ENCODE peak calls at places on chromosomes 11 and 22, in four cellular contexts. One of them, this sample, is unnamed.

GRCh38 chr11:125086633-125087296 is 23.7 kb downstream of the SLC37A2 start:
- DNase-seq in body of pancreas: no peak
- DNase-seq in heart left ventricle: no peak
- DNase-seq in breast epithelium: no peak
- DNase-seq in this sample: no peak

GRCh38 chr22:49303781-49304461 is 523.8 kb downstream of the BRD1 start:
- DNase-seq in body of pancreas: peak; percentile 5
- DNase-seq in heart left ventricle: peak; percentile 8
- DNase-seq in breast epithelium: peak; percentile 49
- DNase-seq in this sample: peak; percentile 66

GRCh38 chr22:47200273-47201051 is 438.0 kb downstream of the TBC1D22A start:
- DNase-seq in breast epithelium: no peak
- DNase-seq in heart left ventricle: no peak
- DNase-seq in body of pancreas: peak; percentile 29
- DNase-seq in this sample: peak; percentile 89

GRCh38 chr22:41290262-41291221 is 4.6 kb upstream of the RANGAP1 start:
- DNase-seq in breast epithelium: no peak
- DNase-seq in body of pancreas: peak; percentile 24
- DNase-seq in heart left ventricle: no peak
- DNase-seq in this sample: no peak

GRCh38 chr11:125300791-125301218 is 136.3 kb downstream of the PKNOX2 start:
- DNase-seq in breast epithelium: no peak
- DNase-seq in heart left ventricle: no peak
- DNase-seq in body of pancreas: no peak
- DNase-seq in this sample: no peak

GRCh38 chr11:110303414-110303826 is 7.0 kb upstream of the RDX start:
- DNase-seq in breast epithelium: no peak
- DNase-seq in body of pancreas: no peak
- DNase-seq in heart left ventricle: no peak
- DNase-seq in this sample: no peak

GRCh38 chr11:17171342-17171741 is 36.4 kb downstream of the PIK3C2A start:
- DNase-seq in body of pancreas: no peak
- DNase-seq in breast epithelium: no peak
- DNase-seq in heart left ventricle: no peak
- DNase-seq in this sample: no peak

GRCh38 chr11:2424811-2425495 is 19.4 kb downstream of the TRPM5 start:
- DNase-seq in breast epithelium: no peak
- DNase-seq in body of pancreas: no peak
- DNase-seq in heart left ventricle: no peak
- DNase-seq in this sample: no peak

GRCh38 chr11:63839508-63840355 is 822 bp downstream of the MARK2 start:
- DNase-seq in heart left ventricle: peak; percentile 38
- DNase-seq in breast epithelium: peak; percentile 65
- DNase-seq in body of pancreas: peak; percentile 56
- DNase-seq in this sample: no peak

GRCh38 chr22:45286854-45287551 is 2.3 kb downstream of the UPK3A start:
- DNase-seq in body of pancreas: no peak
- DNase-seq in breast epithelium: no peak
- DNase-seq in heart left ventricle: no peak
- DNase-seq in this sample: no peak

GRCh38 chr22:30305519-30305905 is 16.2 kb upstream of the CASTOR1 start:
- DNase-seq in heart left ventricle: peak; percentile 72
- DNase-seq in body of pancreas: no peak
- DNase-seq in breast epithelium: no peak
- DNase-seq in this sample: no peak

GRCh38 chr22:48380016-48380665 is 1447.5 kb downstream of the BRD1 start:
- DNase-seq in breast epithelium: peak; percentile 15
- DNase-seq in body of pancreas: peak; percentile 0
- DNase-seq in heart left ventricle: no peak
- DNase-seq in this sample: no peak

GRCh38 chr11:94574193-94574961 is 7.2 kb downstream of the PIWIL4 start:
- DNase-seq in heart left ventricle: no peak
- DNase-seq in breast epithelium: no peak
- DNase-seq in body of pancreas: no peak
- DNase-seq in this sample: no peak

GRCh38 chr11:3146612-3147256 is 18.4 kb downstream of the OSBPL5 start:
- DNase-seq in breast epithelium: no peak
- DNase-seq in heart left ventricle: no peak
- DNase-seq in body of pancreas: no peak
- DNase-seq in this sample: no peak

GRCh38 chr22:31144223-31144622 is 3.9 kb upstream of the PLA2G3 start:
- DNase-seq in breast epithelium: peak; percentile 5
- DNase-seq in body of pancreas: no peak
- DNase-seq in heart left ventricle: no peak
- DNase-seq in this sample: no peak

GRCh38 chr11:3178349-3178748 is 13.2 kb upstream of the OSBPL5 start:
- DNase-seq in breast epithelium: no peak
- DNase-seq in heart left ventricle: no peak
- DNase-seq in body of pancreas: no peak
- DNase-seq in this sample: no peak

GRCh38 chr11:44388828-44389645 is 79.1 kb upstream of the ALX4 start:
- DNase-seq in body of pancreas: no peak
- DNase-seq in heart left ventricle: no peak
- DNase-seq in breast epithelium: no peak
- DNase-seq in this sample: no peak

GRCh38 chr11:47850337-47850736 is 2.2 kb upstream of the NUP160 start:
- DNase-seq in breast epithelium: no peak
- DNase-seq in heart left ventricle: no peak
- DNase-seq in body of pancreas: no peak
- DNase-seq in this sample: no peak

GRCh38 chr11:64745523-64746328 is 1.8 kb upstream of the RASGRP2 start:
- DNase-seq in heart left ventricle: peak; percentile 94
- DNase-seq in body of pancreas: no peak
- DNase-seq in breast epithelium: peak; percentile 69
- DNase-seq in this sample: peak; percentile 97

GRCh38 chr22:23529166-23530103 is 50.7 kb downstream of the IGLL1 start:
- DNase-seq in heart left ventricle: no peak
- DNase-seq in breast epithelium: no peak
- DNase-seq in body of pancreas: no peak
- DNase-seq in this sample: no peak

GRCh38 chr22:22865311-22866072 is 22.1 kb upstream of the IGLL5 start:
- DNase-seq in breast epithelium: no peak
- DNase-seq in heart left ventricle: no peak
- DNase-seq in body of pancreas: no peak
- DNase-seq in this sample: peak; percentile 79

GRCh38 chr22:36282078-36282831 is 29.3 kb downstream of the APOL1 start:
- DNase-seq in heart left ventricle: no peak
- DNase-seq in body of pancreas: no peak
- DNase-seq in breast epithelium: no peak
- DNase-seq in this sample: no peak

GRCh38 chr11:121321614-121322243 is 29.2 kb downstream of the SC5D start:
- DNase-seq in body of pancreas: no peak
- DNase-seq in breast epithelium: no peak
- DNase-seq in heart left ventricle: no peak
- DNase-seq in this sample: no peak

GRCh38 chr11:70944141-70944540 is 308.2 kb downstream of the SHANK2 start:
- DNase-seq in breast epithelium: no peak
- DNase-seq in body of pancreas: no peak
- DNase-seq in heart left ventricle: no peak
- DNase-seq in this sample: no peak

GRCh38 chr11:70948416-70948815 is 304.0 kb downstream of the SHANK2 start:
- DNase-seq in heart left ventricle: no peak
- DNase-seq in breast epithelium: no peak
- DNase-seq in body of pancreas: no peak
- DNase-seq in this sample: no peak

GRCh38 chr11:70944636-70945035 is 307.7 kb downstream of the SHANK2 start:
- DNase-seq in heart left ventricle: no peak
- DNase-seq in body of pancreas: no peak
- DNase-seq in breast epithelium: no peak
- DNase-seq in this sample: no peak

DNA sequence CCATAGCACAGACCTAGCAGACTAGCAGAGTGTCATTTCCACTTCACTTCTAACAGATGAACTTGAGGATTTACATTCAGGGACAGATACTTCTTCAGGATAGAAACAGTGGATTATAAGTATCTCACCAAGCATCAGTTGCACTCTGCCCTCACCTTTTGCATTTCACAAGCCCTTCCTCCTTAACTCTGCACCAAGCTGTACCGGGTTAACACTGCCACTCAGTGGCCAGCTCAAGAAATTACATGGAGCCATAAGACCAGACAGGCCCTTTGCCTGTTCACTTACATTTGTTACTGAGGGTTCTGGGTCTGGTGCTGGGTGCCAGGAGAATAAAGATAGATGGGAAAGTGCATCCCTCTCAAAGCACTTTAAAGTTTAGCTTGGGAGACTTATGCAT is 309.8 kb downstream of the SHANK2 start:
- DNase-seq in body of pancreas: no peak
- DNase-seq in breast epithelium: no peak
- DNase-seq in heart left ventricle: no peak
- DNase-seq in this sample: no peak
- TF ChIP-seq CTCF in body of pancreas: no peak
- TF ChIP-seq CTCF in breast epithelium: no peak
- TF ChIP-seq CTCF in heart left ventricle: no peak
- TF ChIP-seq CTCF in this sample: peak; percentile 20

GRCh38 chr11:70483077-70483861 is 84.9 kb downstream of the CTTN start:
- DNase-seq in breast epithelium: no peak
- DNase-seq in heart left ventricle: peak; percentile 38
- DNase-seq in body of pancreas: no peak
- DNase-seq in this sample: no peak
- TF ChIP-seq CTCF in breast epithelium: no peak
- TF ChIP-seq CTCF in heart left ventricle: no peak
- TF ChIP-seq CTCF in body of pancreas: no peak
- TF ChIP-seq CTCF in this sample: peak; percentile 43

GRCh38 chr11:57205046-57205671 is 23.4 kb downstream of the LRRC55 start:
- DNase-seq in breast epithelium: no peak
- DNase-seq in heart left ventricle: no peak
- DNase-seq in body of pancreas: no peak
- DNase-seq in this sample: no peak
- TF ChIP-seq CTCF in breast epithelium: no peak
- TF ChIP-seq CTCF in heart left ventricle: no peak
- TF ChIP-seq CTCF in body of pancreas: no peak
- TF ChIP-seq CTCF in this sample: no peak

DNA sequence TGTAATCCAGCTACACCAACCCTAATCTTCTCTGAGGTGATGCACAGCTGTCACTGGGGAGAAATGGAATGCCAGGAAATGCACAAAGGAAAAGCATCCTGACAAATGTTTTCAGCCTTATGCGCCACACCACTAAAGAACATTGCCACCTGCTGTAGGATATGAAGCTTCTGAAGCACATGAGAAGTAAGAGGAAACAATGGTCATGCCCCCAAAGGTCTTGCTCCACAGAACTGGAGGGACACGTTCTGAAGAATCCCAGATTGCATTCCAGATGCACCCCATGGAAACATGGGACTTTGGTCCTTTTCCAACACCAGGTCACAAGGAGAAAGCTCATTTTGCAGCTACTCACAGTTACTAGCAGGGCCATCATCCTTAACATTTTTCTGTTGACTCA is 48.7 kb upstream of the ZBED5 start:
- DNase-seq in breast epithelium: no peak
- DNase-seq in body of pancreas: no peak
- DNase-seq in heart left ventricle: no peak
- DNase-seq in this sample: no peak
- TF ChIP-seq CTCF in breast epithelium: no peak
- TF ChIP-seq CTCF in body of pancreas: no peak
- TF ChIP-seq CTCF in heart left ventricle: peak; percentile 7
- TF ChIP-seq CTCF in this sample: no peak

This sample was measured in esophagus muscularis mucosa.